ENCODE peak calls at places on chromosomes 12 and 14, in six cellular contexts. J is stomach, O is mammary epithelial cell, R is ovary, L is heart left ventricle, X is psoas muscle. E is an unnamed sample.

GRCh38 chr12:25716842-25717241 is 163.8 kb upstream of the LMNTD1 start:
- DNase-seq in R (no peak), L (no peak), J (no peak), X (no peak), O (no peak), E (no peak)

GRCh38 chr14:92631098-92631497 is 117.3 kb downstream of the LGMN start:
- DNase-seq in L (no peak), X (no peak), R (no peak), O (no peak), J (no peak), E (no peak)

GRCh38 chr14:78286210-78286609 is 116.0 kb downstream of the NRXN3 start:
- DNase-seq in O (no peak), X (no peak), L (no peak), R (no peak), J (no peak), E (no peak)

GRCh38 chr12:89863968-89864367 is 155.3 kb upstream of the ATP2B1 start:
- DNase-seq in J (no peak), L (no peak), X (no peak), O (no peak), R (no peak), E (no peak)

GRCh38 chr14:74638066-74638465 is 26.0 kb upstream of the LTBP2 start:
- DNase-seq in J (no peak), R (no peak), X (no peak), O (no peak), L (no peak), E (no peak)

GRCh38 chr14:65637780-65638179 is 225.2 kb downstream of the FUT8 start:
- DNase-seq in O (peak; percentile 84), R (no peak), J (no peak), L (no peak), X (no peak), E (no peak)

GRCh38 chr12:52052471-52053186 is 1.4 kb downstream of the NR4A1 start:
- DNase-seq in L (peak; percentile 43), O (peak; percentile 40), J (peak; percentile 77), X (no peak), R (peak; percentile 69), E (no peak)

GRCh38 chr12:123471374-123472068 is 13.6 kb downstream of the SNRNP35 start:
- DNase-seq in J (no peak), R (no peak), X (no peak), L (peak; percentile 67), O (no peak), E (peak; percentile 52)

GRCh38 chr12:98725481-98726247 is 80.6 kb downstream of the APAF1 start:
- DNase-seq in O (peak; percentile 41), L (no peak), R (peak; percentile 71), X (no peak), J (no peak), E (peak; percentile 60)

GRCh38 chr14:68032154-68032553 is 212.6 kb downstream of the RAD51B start:
- DNase-seq in R (no peak), X (no peak), J (no peak), L (no peak), O (no peak), E (no peak)

GRCh38 chr12:110224379-110225304 is 56.4 kb upstream of the ATP2A2 start:
- DNase-seq in L (no peak), X (no peak), O (peak; percentile 74), J (no peak), R (no peak), E (no peak)

GRCh38 chr14:75554482-75554881 is 23.9 kb upstream of the FLVCR2 start:
- DNase-seq in R (no peak), J (no peak), X (no peak), O (peak; percentile 74), L (no peak), E (peak; percentile 72)

GRCh38 chr12:11513288-11513687 is 117.9 kb upstream of the PRB2 start:
- DNase-seq in X (no peak), O (no peak), J (no peak), R (no peak), L (no peak), E (peak; percentile 53)
- TF ChIP-seq CTCF in X (no peak), O (peak; percentile 24), J (no peak), R (no peak), L (no peak), E (peak; percentile 42)

DNA sequence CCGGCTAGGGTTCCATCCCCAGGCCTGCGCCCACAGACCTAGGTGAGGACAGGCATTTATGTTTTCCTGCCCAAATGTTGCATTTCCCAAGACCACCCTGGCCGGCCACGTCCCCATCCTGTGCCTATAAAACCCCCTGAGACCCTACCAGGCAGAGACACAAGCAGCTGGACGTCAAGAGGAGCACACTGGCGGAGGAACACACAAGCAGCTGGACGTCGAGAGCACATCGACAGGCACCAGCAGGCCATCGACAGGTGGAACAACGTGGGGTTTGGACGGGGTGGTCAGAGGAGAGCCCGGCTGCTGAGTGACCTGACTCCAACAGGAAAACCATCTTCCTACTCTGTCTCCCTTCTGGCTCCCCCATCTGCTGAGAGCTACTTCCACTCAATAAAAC is 19.6 kb upstream of the LDHB start:
- DNase-seq in O (no peak), X (no peak), L (no peak), J (no peak), R (no peak), E (no peak)
- H3K4me3 ChIP-seq in O (no peak overlapping the region), X (no peak overlapping the region), L (no peak overlapping the region), J (no peak overlapping the region), R (no peak overlapping the region), E (no peak overlapping the region)

DNA sequence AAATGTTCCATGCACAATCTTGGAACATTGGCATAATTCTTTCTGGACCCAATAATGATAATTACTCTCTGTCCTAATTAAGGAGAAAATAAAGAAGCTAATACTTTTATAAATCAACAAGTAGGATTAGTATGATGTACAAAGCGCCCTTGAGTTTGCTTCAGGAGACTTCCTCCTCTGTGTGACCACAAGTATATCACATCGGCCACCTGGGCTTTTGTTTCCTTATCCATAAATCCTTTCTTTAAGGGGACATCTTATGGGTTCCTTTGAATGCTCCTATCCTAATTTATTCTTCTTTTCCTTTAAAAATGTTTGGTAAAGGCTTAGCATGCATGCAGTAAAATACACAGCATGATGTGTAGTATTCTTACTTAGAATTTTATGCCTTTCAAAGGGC is 161.8 kb upstream of the PLEKHG7 start:
- DNase-seq in X (no peak), J (no peak), O (no peak), L (no peak), R (no peak), E (no peak)
- H3K4me1 ChIP-seq in X (no peaks in the 10 kb centered on the region), J (peaks cover 72% of the 10 kb centered on the region), O (peaks cover 18% of the 10 kb centered on the region), L (peaks cover 65% of the 10 kb centered on the region), R (peaks cover 18% of the 10 kb centered on the region), E (peaks cover 13% of the 10 kb centered on the region)

GRCh38 chr12:53061404-53062010 is 11.6 kb downstream of the TNS2 start:
- DNase-seq in J (peak; percentile 92), L (no peak), X (peak; percentile 38), R (peak; percentile 67), O (no peak), E (peak; percentile 43)
- TF ChIP-seq CTCF in J (no peak), L (no peak), X (no peak), R (no peak), O (peak; percentile 45), E (peak; percentile 18)

DNA sequence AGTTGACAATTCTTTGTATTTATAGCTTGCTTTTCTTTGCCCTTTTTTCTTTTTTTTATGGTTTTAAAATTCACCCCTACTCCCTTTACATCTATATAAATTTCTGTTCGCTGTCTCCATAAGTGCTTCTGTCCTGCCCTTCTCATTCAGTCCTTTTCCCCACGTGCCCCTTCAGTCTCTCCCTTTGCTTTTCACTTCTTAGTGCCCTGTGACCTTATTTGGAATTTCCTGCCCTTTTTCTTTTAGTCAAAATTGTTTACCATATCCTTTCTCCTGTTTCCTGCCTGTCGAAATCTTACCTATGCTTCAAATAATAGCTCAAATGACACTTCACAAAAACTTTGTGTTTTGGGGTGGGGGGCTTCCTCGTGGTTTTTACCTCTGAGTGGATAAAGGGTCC is 6.0 kb downstream of the TMX1 start:
- DNase-seq in L (no peak), O (no peak), J (no peak), R (no peak), X (no peak), E (no peak)
- H3K4me3 ChIP-seq in L (no peak overlapping the region), O (no peak overlapping the region), J (no peak overlapping the region), R (no peak overlapping the region), X (no peak overlapping the region), E (no peak overlapping the region)

E was measured in Caco-2.